ENCODE peak calls at places on chromosome 19, in five cellular contexts. T is lung, D is cardiac muscle cell, L is HFF-Myc, W is brain microvascular endothelial cell. H is an unnamed sample.
A peak's percentile ranks its signal among the peaks of the same experiment; 100 is the strongest.

GRCh38 chr19:4695224-4695731 is 25.1 kb upstream of the MYDGF start:
- DNase-seq in T (no peak), D (no peak), L (no peak), W (no peak), H (no peak)

GRCh38 chr19:18046066-18046718 is 38.2 kb downstream of the ARRDC2 start:
- DNase-seq in T (no peak), D (no peak), L (peak; percentile 78), W (peak; percentile 59), H (no peak)

GRCh38 chr19:2455481-2456300 is 1.1 kb downstream of the LMNB2 start:
- DNase-seq in T (no peak), D (no peak), L (no peak), W (no peak), H (no peak)

GRCh38 chr19:48720613-48721296 is 1.2 kb upstream of the MAMSTR start:
- DNase-seq in T (peak; percentile 99), D (peak; percentile 100), L (peak; percentile 97), W (peak; percentile 100), H (peak; percentile 99)

GRCh38 chr19:12664406-12665280 is 1.9 kb downstream of the MAN2B1 start:
- DNase-seq in T (no peak), D (peak; percentile 52), L (no peak), W (no peak), H (no peak)

GRCh38 chr19:52992109-52993004 is 21.4 kb upstream of the ERVV-1 start:
- DNase-seq in T (no peak), D (peak; percentile 13), L (no peak), W (peak; percentile 1), H (no peak)

GRCh38 chr19:9941236-9941635 is 4.9 kb upstream of the OLFM2 start:
- DNase-seq in T (no peak), D (no peak), L (no peak), W (no peak), H (no peak)

GRCh38 chr19:50181121-50181520 is 18.0 kb upstream of the IZUMO2 start:
- DNase-seq in T (no peak), D (no peak), L (no peak), W (no peak), H (no peak)

GRCh38 chr19:51380379-51380778 is 7.4 kb downstream of the LIM2 start:
- DNase-seq in T (no peak), D (no peak), L (no peak), W (no peak), H (no peak)

GRCh38 chr19:778910-779653 is 18.2 kb upstream of the PTBP1 start:
- DNase-seq in T (peak; percentile 72), D (no peak), L (peak; percentile 91), W (peak; percentile 93), H (peak; percentile 76)

DNA sequence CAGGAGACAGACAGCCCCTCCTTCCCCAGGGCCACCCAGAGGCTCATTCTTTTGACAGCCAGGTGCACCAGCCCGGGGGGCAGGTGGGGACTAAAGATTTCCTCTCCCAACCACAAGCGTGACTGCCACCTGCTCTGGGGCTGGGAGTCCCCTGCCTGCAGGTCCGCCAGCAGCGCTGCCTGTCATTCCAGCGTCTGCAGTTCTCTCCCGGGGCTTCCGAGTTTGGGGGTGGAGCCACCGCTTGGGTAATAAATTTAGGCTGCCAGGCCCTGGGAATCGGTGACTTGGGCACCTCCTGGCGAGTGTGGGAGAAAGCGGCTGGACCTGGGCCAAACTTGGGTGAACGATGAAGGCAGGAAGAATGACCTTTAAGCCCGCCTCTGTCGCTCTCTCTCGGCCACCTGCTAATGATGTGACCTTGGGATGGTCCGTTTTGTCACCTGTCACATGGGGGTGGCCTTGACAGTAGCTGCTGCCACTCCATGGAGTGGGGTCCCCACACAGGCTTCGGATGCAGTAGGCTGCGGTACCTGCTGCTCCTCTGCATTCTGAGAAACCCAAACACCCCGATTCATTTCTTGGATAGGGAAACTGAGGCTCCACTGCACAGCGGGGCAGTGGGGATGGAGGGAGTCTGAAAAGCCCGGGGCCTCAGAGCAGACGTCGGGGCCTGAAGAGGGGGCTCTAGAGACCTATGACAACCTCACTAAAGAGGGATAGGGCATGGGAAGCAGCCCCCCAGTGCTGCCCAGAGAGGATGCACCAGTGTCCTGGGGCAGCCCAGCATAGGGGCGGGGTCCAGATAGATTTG is 12.8 kb downstream of the FUT6 start:
- DNase-seq in T (peak; percentile 76), D (peak; percentile 90), L (no peak), W (no peak), H (no peak)
- TF ChIP-seq CTCF in T (no peak), D (peak; percentile 25), L (peak; percentile 20), W (no peak), H (peak; percentile 7)

GRCh38 chr19:39405930-39406655 is 554 bp upstream of the ZFP36 start:
- DNase-seq in T (no peak), D (no peak), L (no peak), W (no peak), H (no peak)

GRCh38 chr19:39403331-39404312 is 3.0 kb upstream of the ZFP36 start:
- DNase-seq in T (peak; percentile 98), D (peak; percentile 60), L (peak; percentile 94), W (peak; percentile 98), H (peak; percentile 98)

GRCh38 chr19:39406656-39407393 is at the start of gene ZFP36:
- DNase-seq in T (peak; percentile 92), D (peak; percentile 90), L (no peak), W (peak; percentile 80), H (no peak)

GRCh38 chr19:39407394-39407643 is 672 bp downstream of the ZFP36 start:
- DNase-seq in T (peak; percentile 56), D (no peak), L (no peak), W (no peak), H (no peak)

GRCh38 chr19:39405261-39405912 is 1.3 kb upstream of the ZFP36 start:
- DNase-seq in T (peak; percentile 27), D (no peak), L (no peak), W (no peak), H (no peak)
- H3K4me3 ChIP-seq in T (no peak overlapping the region), D (no peak overlapping the region), L (no peak overlapping the region), W (no peak overlapping the region), H (no peak overlapping the region)

GRCh38 chr19:40777795-40778044 is 327 bp upstream of the RAB4B start:
- DNase-seq in T (no peak), D (no peak), L (no peak), W (no peak), H (no peak)

GRCh38 chr19:40776364-40776763 is 1.0 kb downstream of the MIA start:
- DNase-seq in T (no peak), D (no peak), L (no peak), W (no peak), H (no peak)

GRCh38 chr19:40778045-40778864 is at the start of gene RAB4B:
- DNase-seq in T (peak; percentile 100), D (peak; percentile 100), L (peak; percentile 98), W (peak; percentile 99), H (peak; percentile 99)

GRCh38 chr19:40775632-40776022 is 306 bp downstream of the MIA start:
- DNase-seq in T (no peak), D (no peak), L (no peak), W (no peak), H (no peak)

DNA sequence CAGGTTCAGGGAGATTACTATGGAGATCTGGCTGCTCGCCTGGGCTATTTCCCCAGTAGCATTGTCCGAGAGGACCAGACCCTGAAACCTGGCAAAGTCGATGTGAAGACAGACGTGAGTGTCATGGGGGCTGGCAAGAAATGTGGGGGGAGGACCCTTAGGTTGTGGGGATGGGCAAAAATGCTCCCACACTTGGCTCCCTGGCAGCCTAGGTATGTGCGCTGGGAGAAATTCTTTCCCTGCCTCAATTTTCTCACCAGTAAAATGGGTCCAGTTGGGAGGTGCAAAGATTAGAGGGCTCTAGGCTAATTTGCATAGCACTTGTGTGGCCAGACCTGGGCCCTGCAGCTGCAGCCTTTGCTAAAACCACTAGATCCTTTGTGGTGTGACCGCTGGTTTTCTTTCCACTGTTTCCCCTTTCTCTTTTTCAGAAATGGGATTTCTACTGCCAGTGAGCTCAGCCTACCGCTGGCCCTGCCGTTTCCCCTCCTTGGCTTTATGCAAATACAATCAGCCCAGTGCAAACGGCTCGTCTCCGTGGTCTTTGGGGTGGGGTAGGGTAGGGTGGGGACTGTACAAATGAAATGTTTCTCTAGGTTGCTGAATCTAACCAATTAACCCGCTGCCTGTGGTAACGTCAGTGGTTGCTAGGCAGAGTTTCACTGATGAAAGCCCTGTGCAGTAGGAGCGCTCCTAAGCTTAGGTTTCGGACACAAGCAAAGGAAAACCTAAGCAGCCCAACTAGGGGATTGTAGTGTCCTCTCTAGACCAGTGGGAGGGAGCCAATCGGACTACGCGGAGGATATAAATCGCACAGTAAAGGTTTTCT is 867 bp upstream of the RAB4B start:
- DNase-seq in T (peak; percentile 95), D (peak; percentile 93), L (peak; percentile 92), W (peak; percentile 95), H (peak; percentile 91)
- TF ChIP-seq CTCF in T (no peak), D (no peak), L (no peak), W (peak; percentile 2), H (no peak)

GRCh38 chr19:41218615-41219507 is at the start of gene AXL:
- DNase-seq in T (peak; percentile 67), D (peak; percentile 91), L (peak; percentile 59), W (peak; percentile 83), H (peak; percentile 13)

GRCh38 chr19:41219924-41220567 is 1.0 kb downstream of the AXL start:
- DNase-seq in T (no peak), D (peak; percentile 19), L (no peak), W (peak; percentile 41), H (no peak)

GRCh38 chr19:41217741-41218140 is 1.3 kb upstream of the AXL start:
- DNase-seq in T (no peak), D (no peak), L (no peak), W (no peak), H (no peak)

GRCh38 chr19:41218249-41218614 is 791 bp upstream of the AXL start:
- DNase-seq in T (no peak), D (no peak), L (no peak), W (no peak), H (no peak)

DNA sequence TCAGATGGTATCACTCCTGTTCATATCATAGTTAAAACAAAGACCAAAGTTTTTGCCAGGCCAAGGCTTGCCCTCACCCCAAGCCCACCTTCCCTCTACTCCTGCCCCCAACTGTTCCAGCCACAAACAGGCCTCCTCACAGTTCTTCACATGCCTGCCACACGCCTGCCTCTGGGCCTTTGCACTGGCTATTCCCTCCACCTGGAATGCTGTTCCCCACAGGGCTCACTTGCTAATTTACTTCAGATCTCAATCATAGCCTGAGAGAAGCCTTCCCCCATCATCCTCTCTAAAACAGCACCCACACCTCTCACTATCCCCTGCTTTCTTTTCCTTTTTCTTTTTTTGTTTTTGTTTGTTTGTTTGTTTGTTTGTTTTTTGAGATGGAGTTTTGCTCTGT is 4.9 kb upstream of the AXL start:
- DNase-seq in T (no peak), D (no peak), L (no peak), W (no peak), H (no peak)
- H3K4me3 ChIP-seq in T (no peak overlapping the region), D (no peak overlapping the region), L (no peak overlapping the region), W (no peak overlapping the region), H (no peak overlapping the region)

DNA sequence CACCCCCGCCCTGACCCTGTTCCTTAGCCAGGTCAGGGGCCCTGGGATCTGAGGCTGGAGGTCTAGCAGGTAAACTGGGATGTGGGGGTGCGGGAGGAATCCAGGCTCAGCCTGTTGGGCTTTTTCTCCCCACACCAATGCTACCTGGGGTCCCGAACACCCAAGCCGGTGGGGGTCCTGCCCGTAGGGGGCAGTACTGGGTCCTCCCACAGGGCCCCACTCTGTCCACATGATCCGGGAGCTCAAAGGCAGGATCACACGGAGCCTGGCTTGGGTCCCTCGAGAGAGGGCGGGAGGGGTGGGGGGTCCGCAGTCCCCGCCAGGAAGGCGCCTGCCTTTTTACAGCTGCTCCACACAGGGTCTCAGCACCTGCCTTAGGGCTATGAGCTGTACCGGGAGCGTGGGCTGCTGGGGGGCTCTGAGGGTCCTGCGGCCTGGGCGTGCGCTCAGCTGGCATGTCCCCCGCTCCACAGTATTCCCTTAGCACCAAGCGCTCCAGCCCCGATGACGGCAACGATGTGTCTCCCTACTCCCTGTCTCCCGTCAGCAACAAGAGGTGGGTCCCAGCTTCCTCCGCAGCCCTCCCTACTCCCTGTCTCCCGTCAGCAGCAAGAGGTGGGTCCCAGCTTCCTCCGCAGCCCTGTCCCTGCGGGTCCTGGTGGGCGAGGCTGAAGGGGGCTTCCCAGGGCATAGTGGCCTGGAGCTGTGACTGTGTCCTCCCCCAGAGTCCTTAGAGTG is 12.3 kb upstream of the TEKTIP1 start:
- DNase-seq in T (no peak), D (no peak), L (no peak), W (no peak), H (no peak)
- TF ChIP-seq CTCF in T (no peak), D (peak; percentile 7), L (no peak), W (peak; percentile 44), H (peak; percentile 18)